ENCODE peak calls at places on chromosome 16, in six cellular contexts. Y, K, F, J, A and Z are unnamed samples. For H3K4me1, the result is how much of the 10 kb centered on the place peaks cover.

GRCh38 chr16:66508261-66508913 is 41.5 kb downstream of the TK2 start:
- DNase-seq in A (peak), Y (no peak), J (no peak), K (peak), F (peak), Z (no peak)

GRCh38 chr16:17340804-17341203 is 130.0 kb downstream of the XYLT1 start:
- DNase-seq in F (no peak), Y (no peak), K (no peak), J (no peak), A (no peak), Z (no peak)

GRCh38 chr16:3950343-3951193 is 70.1 kb upstream of the CREBBP start:
- DNase-seq in F (no peak), Y (no peak), A (no peak), K (peak), J (peak), Z (peak)

GRCh38 chr16:53950677-53951076 is 246.7 kb downstream of the FTO start:
- DNase-seq in Y (no peak), A (no peak), J (no peak), F (no peak), K (no peak), Z (no peak)

GRCh38 chr16:67277294-67277998 is 1.9 kb upstream of the PLEKHG4 start:
- DNase-seq in F (no peak), J (peak), K (peak), A (peak), Y (no peak), Z (no peak)

GRCh38 chr16:15694499-15694898 is 44.5 kb downstream of the NDE1 start:
- DNase-seq in K (no peak), Y (no peak), F (no peak), A (no peak), J (no peak), Z (no peak)

GRCh38 chr16:70777973-70778406 is 23.0 kb downstream of the VAC14 start:
- DNase-seq in A (peak), K (no peak), Y (no peak), J (no peak), F (no peak), Z (no peak)

GRCh38 chr16:87062569-87063442 is 254.4 kb downstream of the C16orf95 start:
- DNase-seq in F (peak), Y (no peak), K (peak), A (peak), J (peak), Z (peak)

GRCh38 chr16:22638393-22639206 is 127.9 kb downstream of the NPIPB5 start:
- DNase-seq in Y (no peak), F (no peak), J (no peak), A (no peak), K (no peak), Z (no peak)

GRCh38 chr16:79571065-79571697 is 29.4 kb downstream of the MAF start:
- DNase-seq in Y (no peak), J (peak), K (no peak), F (no peak), A (no peak), Z (peak)

GRCh38 chr16:81589975-81590650 is 145.5 kb downstream of the CMIP start:
- DNase-seq in F (no peak), J (no peak), K (no peak), A (no peak), Y (no peak), Z (no peak)

GRCh38 chr16:71537643-71538042 is 11.4 kb downstream of the CHST4 start:
- DNase-seq in Y (no peak), K (peak), F (no peak), J (peak), A (peak), Z (peak)

GRCh38 chr16:79707867-79708266 is 107.3 kb upstream of the MAF start:
- DNase-seq in Y (no peak), F (no peak), A (no peak), J (peak), K (no peak), Z (no peak)

GRCh38 chr16:54326266-54326662 is 39.7 kb upstream of the IRX3 start:
- DNase-seq in F (no peak), Y (no peak), J (no peak), K (no peak), A (no peak), Z (peak)

GRCh38 chr16:84266451-84266850 is 26.6 kb upstream of the KCNG4 start:
- DNase-seq in A (peak), Y (peak), F (no peak), J (peak), K (peak), Z (peak)

GRCh38 chr16:12319464-12320030 is 343.0 kb downstream of the SNX29 start:
- DNase-seq in K (no peak), A (no peak), J (no peak), F (no peak), Y (no peak), Z (no peak)

GRCh38 chr16:1580956-1581355 is 30.9 kb downstream of the IFT140 start:
- DNase-seq in K (no peak), J (no peak), Y (no peak), A (no peak), F (no peak), Z (no peak)
- TF ChIP-seq POLR2A in K (no peak), J (no peak), Y (no peak), A (no peak), F (no peak), Z (no peak)

GRCh38 chr16:24834459-24835335 is 11.1 kb upstream of the SLC5A11 start:
- DNase-seq in K (peak), F (no peak), Y (no peak), J (no peak), A (peak), Z (peak)
- H3K4me1 ChIP-seq in K (under half), F (under half), Y (under half), J (under half), A (under half), Z (under half)

DNA sequence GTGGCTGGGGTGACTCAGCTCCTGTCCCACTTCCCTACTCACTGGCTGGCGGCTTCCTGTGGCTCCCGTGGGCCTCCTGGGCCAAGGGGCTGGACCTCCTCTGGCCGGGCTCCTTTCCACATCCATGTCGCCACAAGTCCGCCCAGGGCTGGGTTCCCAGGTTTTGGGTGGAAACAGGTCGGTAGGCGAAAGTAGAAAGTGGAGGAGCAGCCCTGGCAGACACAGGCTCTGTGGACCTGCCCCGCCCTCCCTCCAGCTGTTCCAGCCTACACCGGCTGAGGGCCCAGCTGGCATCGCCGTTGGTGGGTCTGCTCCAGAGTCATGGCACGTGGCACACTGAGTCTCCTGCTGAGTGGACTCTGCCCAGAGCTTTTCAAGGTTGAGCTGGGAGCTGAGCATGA is 28.7 kb downstream of the GSE1 start:
- DNase-seq in Y (peak), A (no peak), K (no peak), J (peak), F (no peak), Z (peak)
- TF ChIP-seq POLR2A in Y (no peak), A (no peak), K (no peak), J (no peak), F (no peak), Z (no peak)

DNA sequence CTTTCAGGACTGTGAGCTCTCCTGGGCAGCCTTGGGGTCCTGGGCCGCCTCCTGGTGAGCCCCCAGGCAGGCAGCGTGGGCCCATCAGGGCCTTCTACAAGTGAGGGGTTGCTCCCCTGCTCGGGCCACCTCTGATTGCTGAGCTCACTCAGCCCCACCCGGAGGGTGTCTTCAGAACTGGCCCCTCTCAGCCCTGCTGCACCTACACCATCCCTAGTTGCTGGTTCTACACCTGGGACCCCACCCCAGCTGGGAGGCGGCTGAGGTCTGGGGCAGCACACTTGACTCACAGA is 2.0 kb downstream of the CDH15 start:
- DNase-seq in J (no peak), F (no peak), K (no peak), A (no peak), Y (no peak), Z (no peak)
- H3K4me1 ChIP-seq in J (under half), F (under half), K (under half), A (under half), Y (under half), Z (under half)

DNA sequence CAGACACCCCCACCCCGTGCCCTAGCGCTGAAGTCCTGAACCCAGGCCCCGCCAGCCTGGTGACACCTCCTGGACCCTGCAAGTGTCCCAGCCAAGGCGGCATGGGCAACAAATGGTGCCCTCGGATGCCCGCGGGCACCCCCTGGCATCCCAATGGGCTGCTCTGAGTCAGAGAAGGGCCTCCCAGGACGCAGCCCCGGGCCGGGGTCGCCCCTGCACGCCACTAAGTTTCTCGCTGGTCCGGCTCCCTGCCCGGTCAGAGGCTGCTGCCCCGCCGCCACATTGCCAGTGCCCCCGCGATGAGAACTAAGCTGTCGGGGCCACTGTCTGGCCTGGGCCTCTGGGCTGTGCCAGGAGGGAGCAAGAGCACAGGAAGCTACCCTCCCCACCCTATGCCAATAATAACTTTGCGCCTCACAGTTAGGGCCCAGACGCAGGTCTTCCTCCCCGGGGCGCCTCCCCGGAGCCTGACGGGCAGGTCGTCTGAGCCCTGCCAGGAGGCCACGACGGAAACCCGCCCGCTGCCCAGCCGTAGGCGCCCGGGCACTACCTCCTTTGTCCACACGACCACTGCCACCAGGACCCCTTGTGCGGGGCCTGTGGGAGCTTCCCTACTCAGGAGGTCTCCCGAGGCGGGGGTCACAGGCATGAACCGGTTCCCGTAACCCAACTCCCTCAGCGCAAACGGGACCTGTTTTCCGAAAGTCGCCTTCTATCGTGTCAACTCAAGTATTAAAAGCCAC is 1.4 kb downstream of the ZFPM1 start:
- DNase-seq in J (peak), F (peak), Y (no peak), A (peak), K (peak), Z (no peak)
- TF ChIP-seq POLR2A in J (no peak), F (no peak), Y (no peak), A (no peak), K (no peak), Z (no peak)

GRCh38 chr16:8867483-8868271 is 1.1 kb downstream of the CARHSP1 start:
- DNase-seq in J (peak), A (no peak), K (peak), F (peak), Y (peak), Z (peak)

GRCh38 chr16:8866884-8867482 is 1.8 kb downstream of the CARHSP1 start:
- DNase-seq in K (peak), F (no peak), J (peak), Y (no peak), A (no peak), Z (no peak)

GRCh38 chr16:8869212-8869987 is 594 bp upstream of the CARHSP1 start:
- DNase-seq in Y (no peak), K (no peak), J (peak), A (no peak), F (no peak), Z (no peak)

GRCh38 chr16:8866118-8866883 is 2.5 kb downstream of the CARHSP1 start:
- DNase-seq in K (no peak), J (peak), F (no peak), A (no peak), Y (peak), Z (peak)

DNA sequence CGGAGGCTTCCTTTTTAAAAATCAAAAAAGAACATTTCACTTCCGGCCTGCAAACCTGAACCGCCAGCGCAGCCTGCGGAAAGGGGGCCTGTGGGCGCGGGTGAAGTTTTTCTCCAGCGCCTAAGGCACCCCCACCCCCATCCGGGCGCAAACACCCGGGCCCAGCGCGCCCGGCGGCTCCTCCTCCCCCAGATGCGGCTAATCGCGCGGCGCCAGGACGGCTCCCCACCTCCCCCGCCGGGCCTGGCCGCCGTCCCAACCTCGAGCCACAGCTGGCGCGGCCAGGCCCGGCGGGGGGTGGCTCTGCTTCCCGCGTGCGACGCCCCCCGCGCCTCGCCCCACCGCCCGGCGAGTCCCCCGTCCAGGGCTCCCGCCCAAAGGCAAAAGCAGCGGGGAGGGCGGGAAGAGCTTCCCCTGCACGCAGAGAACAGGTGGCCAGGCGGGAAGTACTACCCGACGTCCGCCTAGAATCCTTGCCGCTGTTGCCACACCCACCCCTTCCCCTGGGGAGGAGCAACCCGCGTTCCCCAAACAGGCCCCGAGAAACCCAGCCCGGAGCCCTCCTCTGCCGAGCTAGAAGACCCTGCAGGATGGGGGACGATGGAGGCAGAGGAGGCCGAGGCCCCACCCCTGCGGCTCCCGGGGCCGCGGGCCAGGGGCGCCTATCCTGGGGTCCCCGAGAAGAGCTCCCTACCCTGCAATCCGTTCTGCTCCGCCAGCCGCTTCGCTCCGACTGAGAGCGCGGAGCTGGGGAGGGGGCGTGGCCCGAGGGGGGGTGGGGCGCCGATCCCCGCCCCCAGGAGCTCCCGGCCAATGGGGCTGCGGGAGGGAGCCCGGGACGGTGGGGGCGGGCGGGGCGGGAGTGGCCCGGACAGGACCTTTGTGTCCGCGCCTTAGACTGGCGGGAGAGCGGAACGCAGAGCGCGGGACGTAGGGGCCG is at the start of gene CARHSP1:
- DNase-seq in Y (peak), F (peak), K (peak), J (peak), A (peak), Z (peak)
- H3K4me1 ChIP-seq in Y (under half), F (under half), K (under half), J (half or more), A (half or more), Z (under half)